ENCODE peak calls at places on chromosomes 5 and 9, in six cellular contexts. Z is foreskin fibroblast, V is transverse colon, Y is astrocyte of the cerebellum, T is sigmoid colon, P is H9. L is an unnamed sample.

GRCh38 chr5:8829322-8830029 is 716.4 kb downstream of the SEMA5A start:
- DNase-seq in T (no peak), V (no peak), Y (peak), Z (peak), P (no peak), L (peak)

GRCh38 chr9:26142201-26142600 is 464.0 kb upstream of the TUSC1 start:
- DNase-seq in P (no peak), Z (no peak), Y (no peak), T (no peak), V (no peak), L (no peak)

GRCh38 chr5:93589812-93590215 is 6.8 kb downstream of the NR2F1 start:
- DNase-seq in P (no peak), V (no peak), T (no peak), Y (no peak), Z (no peak), L (no peak)

GRCh38 chr5:28483327-28484025 is 1445.1 kb upstream of the CDH9 start:
- DNase-seq in V (no peak), Y (no peak), T (no peak), P (no peak), Z (no peak), L (no peak)

GRCh38 chr9:133210609-133211008 is 1.6 kb upstream of the OBP2B start:
- DNase-seq in V (no peak), Z (no peak), T (peak), Y (no peak), P (no peak), L (no peak)

GRCh38 chr5:72234265-72234700 is 85.8 kb downstream of the MRPS27 start:
- DNase-seq in Z (peak), P (no peak), T (no peak), V (no peak), Y (no peak), L (peak)

GRCh38 chr5:157252741-157253465 is 13.0 kb upstream of the CYFIP2 start:
- DNase-seq in Z (peak), P (no peak), V (no peak), T (no peak), Y (no peak), L (no peak)

GRCh38 chr9:21684831-21685362 is 117.5 kb upstream of the MTAP start:
- DNase-seq in T (no peak), Y (peak), Z (peak), V (no peak), P (no peak), L (peak)

GRCh38 chr9:79111653-79112052 is 460.1 kb upstream of the TLE4 start:
- DNase-seq in T (no peak), V (no peak), Z (no peak), Y (no peak), P (no peak), L (no peak)

GRCh38 chr5:124627815-124628214 is 118.6 kb downstream of the ZNF608 start:
- DNase-seq in V (no peak), P (no peak), Y (no peak), Z (no peak), T (no peak), L (no peak)

GRCh38 chr5:149857499-149857898 is 87.1 kb downstream of the PDE6A start:
- DNase-seq in Y (no peak), P (no peak), T (peak), V (peak), Z (peak), L (peak)

GRCh38 chr9:98993570-98993945 is 49.9 kb downstream of the COL15A1 start:
- DNase-seq in V (peak), T (no peak), Y (no peak), Z (no peak), P (peak), L (no peak)

GRCh38 chr5:133718457-133718856 is 106.1 kb upstream of the FSTL4 start:
- DNase-seq in Y (no peak), T (no peak), Z (no peak), P (no peak), V (no peak), L (no peak)
- TF ChIP-seq CTCF in Y (no peak), T (no peak), Z (no peak), P (no peak), V (no peak), L (no peak)

GRCh38 chr5:36238896-36239295 is 2.8 kb downstream of the NADK2 start:
- DNase-seq in Y (no peak), P (no peak), V (no peak), T (no peak), Z (no peak), L (no peak)

GRCh38 chr5:36241636-36242533 is at the start of gene NADK2:
- DNase-seq in V (peak), P (peak), T (peak), Z (peak), Y (peak), L (peak)

GRCh38 chr5:36242534-36243144 is 914 bp upstream of the NADK2 start:
- DNase-seq in V (peak), P (no peak), Y (no peak), Z (no peak), T (no peak), L (no peak)

GRCh38 chr5:36239370-36240293 is 2.1 kb downstream of the NADK2 start:
- DNase-seq in V (no peak), Z (peak), Y (no peak), T (no peak), P (no peak), L (no peak)

DNA sequence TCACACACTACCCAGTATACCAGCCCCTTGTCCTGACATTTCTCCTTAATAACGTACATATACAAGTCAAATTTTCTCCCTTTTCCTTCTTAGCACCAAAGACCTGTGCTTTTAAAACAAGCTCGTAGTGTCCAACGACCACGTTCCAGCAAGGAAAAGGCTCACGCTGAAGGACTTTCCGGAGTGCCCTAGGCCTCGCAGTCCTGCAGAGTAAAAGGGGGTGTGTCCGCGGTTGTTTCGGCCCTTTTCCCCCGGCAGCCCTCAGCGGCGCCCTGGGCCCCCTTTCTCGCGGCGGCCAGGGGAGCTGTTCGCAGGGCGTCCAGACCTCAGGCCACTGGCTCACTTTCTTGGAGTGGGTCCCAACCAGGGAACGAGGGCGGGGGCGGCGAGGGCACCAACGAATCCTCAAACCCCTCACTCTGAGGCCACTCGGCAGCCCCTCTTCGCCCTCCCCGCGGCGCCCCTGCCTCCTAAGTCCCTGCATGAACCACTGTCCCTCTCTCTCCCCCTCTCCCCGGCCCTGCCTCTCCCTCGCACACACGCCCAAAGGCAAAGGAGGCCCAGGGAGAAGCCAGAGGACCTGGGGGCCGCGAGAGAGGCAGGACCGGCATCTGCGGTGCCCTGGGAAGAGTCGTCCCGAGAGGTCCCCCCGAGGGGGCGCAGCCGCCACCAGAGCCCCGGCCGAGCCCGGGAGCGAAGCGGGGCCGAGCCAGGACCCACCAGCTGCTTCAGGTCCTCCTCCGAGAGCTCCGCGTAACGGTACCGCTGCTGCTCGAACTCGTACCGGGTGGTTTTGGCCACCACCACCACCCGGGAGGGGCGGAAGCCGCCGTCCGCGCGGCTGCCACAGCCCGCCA is 718 bp downstream of the NADK2 start:
- DNase-seq in V (peak), Z (peak), T (peak), P (peak), Y (no peak), L (peak)
- TF ChIP-seq CTCF in V (no peak), Z (no peak), T (no peak), P (no peak), Y (peak), L (no peak)

GRCh38 chr5:154940375-154940771 is 500 bp upstream of the MRPL22 start:
- DNase-seq in T (no peak), V (no peak), Y (no peak), P (no peak), Z (no peak), L (no peak)

GRCh38 chr5:154937186-154937717 is 759 bp downstream of the GEMIN5 start:
- DNase-seq in P (no peak), T (no peak), Y (no peak), V (no peak), Z (peak), L (no peak)

GRCh38 chr5:154934881-154935280 is 3.1 kb downstream of the GEMIN5 start:
- DNase-seq in Z (no peak), T (no peak), Y (no peak), V (no peak), P (no peak), L (no peak)

GRCh38 chr5:154940772-154941620 is at the start of gene MRPL22:
- DNase-seq in P (peak), V (peak), T (peak), Z (peak), Y (peak), L (peak)

DNA sequence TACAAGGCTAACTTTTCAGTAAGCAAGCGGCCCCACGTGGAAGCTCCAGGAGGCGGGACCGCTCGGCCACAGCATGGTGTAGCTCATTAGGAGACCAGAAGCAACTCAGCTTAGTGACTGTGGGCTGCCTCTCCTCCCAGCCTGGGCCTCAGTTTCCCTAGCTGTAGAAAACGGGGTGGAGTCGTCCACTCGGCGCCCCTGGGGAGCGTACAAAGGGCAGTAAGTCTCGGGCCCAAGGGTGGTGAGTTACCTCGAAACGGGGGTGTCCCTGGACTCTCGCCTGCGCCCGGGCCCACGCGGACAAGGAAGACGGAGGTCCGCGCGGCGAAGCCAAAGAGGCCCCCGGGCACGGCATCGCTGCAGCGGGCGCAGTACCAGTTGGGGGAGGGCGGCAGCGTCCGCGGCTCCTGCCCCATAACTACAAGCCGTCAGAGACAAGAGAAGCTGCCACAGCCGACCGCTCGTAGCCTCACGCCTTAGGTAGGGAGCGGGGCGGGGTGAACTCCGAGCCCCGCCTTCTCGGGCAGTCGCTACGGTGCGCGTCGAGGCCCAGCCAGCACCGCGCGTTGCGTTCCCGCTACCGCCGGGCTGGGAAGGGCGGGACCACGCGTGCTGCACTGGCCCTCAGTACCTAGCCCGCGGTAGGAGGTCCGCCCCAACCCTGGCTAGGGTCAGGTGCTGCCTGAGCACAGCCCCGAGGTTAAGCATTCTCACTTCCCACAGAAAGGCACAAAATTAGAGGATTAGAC is at the start of gene GEMIN5:
- DNase-seq in P (peak), Y (peak), Z (peak), T (peak), V (peak), L (peak)
- TF ChIP-seq CTCF in P (no peak), Y (no peak), Z (no peak), T (no peak), V (no peak), L (no peak)

GRCh38 chr9:87792831-87793288 is 66.9 kb downstream of the CTSL start:
- DNase-seq in P (peak), T (peak), V (peak), Z (peak), Y (no peak), L (no peak)
- TF ChIP-seq CTCF in P (peak), T (no peak), V (no peak), Z (peak), Y (no peak), L (no peak)

DNA sequence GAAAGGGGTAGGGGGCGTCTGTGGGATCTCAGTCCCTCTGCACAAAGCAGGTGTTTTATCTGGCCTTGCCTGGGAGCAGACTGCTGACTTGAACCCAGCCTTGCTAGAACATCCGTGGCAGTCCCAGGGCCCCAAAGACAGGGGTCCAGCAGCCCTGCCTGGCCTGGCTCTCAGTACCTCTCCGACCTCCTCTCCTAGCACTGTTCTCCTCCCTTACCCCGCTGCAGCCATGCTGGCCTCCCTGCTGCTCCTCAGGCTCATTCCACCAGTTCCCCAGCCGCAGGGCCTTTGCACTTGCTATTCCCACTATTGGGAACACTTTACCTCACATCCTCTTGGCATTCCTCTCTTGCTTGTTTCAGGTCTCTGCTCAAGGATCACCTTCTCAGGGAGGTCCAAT is 45.2 kb downstream of the DUSP1 start:
- DNase-seq in T (no peak), Y (no peak), P (no peak), V (no peak), Z (no peak), L (no peak)
- TF ChIP-seq CTCF in T (no peak), Y (no peak), P (no peak), V (no peak), Z (no peak), L (no peak)

DNA sequence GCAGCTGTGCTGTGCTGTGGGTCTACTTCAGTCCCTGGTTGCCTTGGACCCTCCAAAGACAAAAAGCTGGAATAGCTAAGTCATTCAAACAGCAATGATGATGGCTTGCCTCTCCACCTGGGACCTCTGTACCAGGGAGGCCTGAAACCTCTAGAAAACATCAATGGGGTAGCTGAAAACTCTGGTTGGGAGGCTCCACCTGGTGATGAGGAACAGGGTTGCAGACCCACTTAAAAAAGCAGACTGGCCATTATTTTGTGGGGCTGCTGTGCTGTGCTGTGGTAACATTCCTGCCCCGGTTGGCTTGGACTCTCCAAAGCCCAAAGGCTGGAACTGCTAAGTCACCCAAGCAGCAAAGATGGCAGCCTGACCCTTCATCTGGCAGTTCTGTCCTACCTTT is 839.3 kb upstream of the ARRDC3 start:
- DNase-seq in Y (no peak), Z (peak), T (no peak), V (no peak), P (peak), L (no peak)
- TF ChIP-seq CTCF in Y (peak), Z (peak), T (no peak), V (no peak), P (peak), L (no peak)

GRCh38 chr5:173395257-173395932 is 67.2 kb upstream of the STC2 start:
- DNase-seq in T (peak), Z (peak), Y (no peak), P (peak), V (no peak), L (no peak)
- TF ChIP-seq CTCF in T (no peak), Z (peak), Y (peak), P (peak), V (no peak), L (peak)

DNA sequence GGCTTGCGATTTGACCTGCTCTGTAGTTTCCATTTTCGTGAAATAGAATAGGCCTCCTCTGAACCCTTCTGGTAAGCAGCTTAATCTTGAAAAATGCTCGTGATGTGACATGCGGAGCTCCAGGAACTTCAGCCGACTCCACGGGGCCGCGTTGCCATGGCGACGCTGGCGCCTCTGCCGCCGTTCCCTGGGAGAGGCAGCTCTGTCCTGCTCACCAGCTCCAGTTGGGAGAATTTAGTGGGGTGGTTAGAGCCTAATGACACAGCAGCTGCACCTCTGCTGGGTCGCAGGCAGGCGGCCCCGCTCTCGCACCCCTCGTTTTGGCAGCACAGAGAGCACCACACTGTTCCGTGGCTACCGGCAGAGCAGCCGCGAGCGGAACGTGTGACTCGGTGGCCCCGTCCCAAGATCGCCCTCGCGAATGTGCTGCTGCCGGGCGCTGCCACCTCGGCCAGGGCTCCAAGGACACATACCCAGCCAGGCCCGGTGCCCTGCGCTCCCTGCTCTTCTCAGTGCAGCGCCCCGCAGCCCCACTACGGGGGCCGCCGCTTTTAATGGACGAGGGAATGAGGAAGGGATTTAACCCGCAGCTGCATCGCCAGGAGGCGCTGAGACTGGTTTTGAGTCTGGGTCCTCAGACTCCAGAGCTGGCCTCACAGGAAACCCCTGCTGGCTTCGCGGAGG is 131.2 kb upstream of the LMX1B start:
- DNase-seq in T (no peak), Z (peak), P (peak), Y (peak), V (no peak), L (no peak)
- TF ChIP-seq CTCF in T (no peak), Z (no peak), P (peak), Y (peak), V (no peak), L (no peak)

GRCh38 chr9:19441730-19442129 is 32.9 kb downstream of the ACER2 start:
- DNase-seq in V (no peak), Y (no peak), T (no peak), P (no peak), Z (no peak), L (no peak)

GRCh38 chr9:19440376-19440775 is 31.6 kb downstream of the ACER2 start:
- DNase-seq in T (no peak), V (no peak), Z (no peak), P (no peak), Y (no peak), L (no peak)

GRCh38 chr9:19445452-19445851 is 36.6 kb downstream of the ACER2 start:
- DNase-seq in T (no peak), Y (no peak), V (no peak), Z (no peak), P (no peak), L (peak)

GRCh38 chr9:19442240-19442639 is 33.4 kb downstream of the ACER2 start:
- DNase-seq in P (no peak), Y (no peak), Z (no peak), V (no peak), T (no peak), L (no peak)

DNA sequence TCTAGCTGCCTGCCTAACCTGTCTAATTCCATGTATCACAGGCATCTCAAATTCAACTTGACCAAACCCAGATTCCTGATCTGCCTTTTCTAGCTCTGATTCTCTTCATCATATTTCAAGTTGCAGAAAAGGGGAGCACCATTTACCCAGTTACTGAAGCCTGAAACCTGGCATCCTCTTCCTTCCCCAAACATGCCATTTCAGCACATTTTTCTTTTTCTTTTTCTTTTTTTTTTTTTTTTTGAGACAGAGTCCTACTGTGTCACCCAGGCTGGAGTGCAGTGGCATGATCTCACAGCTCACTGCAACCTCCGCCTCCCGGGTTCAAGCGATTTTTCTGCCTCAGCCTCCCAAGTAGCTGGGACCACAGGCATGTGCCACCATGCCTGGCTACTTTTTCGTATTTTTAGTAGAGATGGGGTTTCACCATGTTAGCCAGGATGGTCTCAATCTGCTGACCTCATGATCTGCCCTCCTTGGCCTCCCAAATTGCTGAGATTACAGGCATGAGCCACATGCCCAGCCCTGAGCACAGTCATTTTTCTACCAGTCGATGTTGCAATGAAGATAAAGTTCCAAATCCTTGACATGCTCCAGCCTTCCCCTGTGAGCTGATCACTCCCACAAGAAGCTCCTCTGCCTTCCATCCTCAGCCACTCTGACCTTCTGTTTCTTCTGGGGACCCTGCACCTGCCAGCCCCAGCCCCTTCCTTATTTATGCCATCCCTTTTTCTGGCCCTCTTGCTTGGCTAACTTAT is 32.2 kb downstream of the ACER2 start:
- DNase-seq in Z (peak), V (no peak), Y (no peak), P (no peak), T (no peak), L (no peak)
- TF ChIP-seq CTCF in Z (no peak), V (no peak), Y (no peak), P (no peak), T (no peak), L (no peak)

GRCh38 chr5:91136271-91136670 is 246.8 kb downstream of the ARRDC3 start:
- DNase-seq in V (no peak), T (no peak), Y (peak), Z (no peak), P (no peak), L (peak)
- TF ChIP-seq CTCF in V (no peak), T (no peak), Y (no peak), Z (no peak), P (no peak), L (peak)

L was measured in foreskin keratinocyte.